ENCODE peak calls at places on chromosome 7, in five cellular contexts. U is astrocyte, W is heart left ventricle, G is choroid plexus epithelial cell, K is OCI-LY7. H is an unnamed sample.

GRCh38 chr7:40232242-40232929 is 97.6 kb downstream of the SUGCT start:
- DNase-seq in U (peak; percentile 61), W (no peak), G (peak; percentile 91), K (peak; percentile 73), H (peak; percentile 88)

GRCh38 chr7:75617634-75618234 is 121.0 kb downstream of the HIP1 start:
- DNase-seq in U (no peak), W (peak; percentile 66), G (peak; percentile 50), K (peak; percentile 40), H (peak; percentile 69)

GRCh38 chr7:136045181-136045580 is 68.0 kb upstream of the MTPN start:
- DNase-seq in U (no peak), W (no peak), G (no peak), K (no peak), H (no peak)

GRCh38 chr7:26398436-26399308 is 107.0 kb downstream of the SNX10 start:
- DNase-seq in U (peak; percentile 35), W (peak; percentile 66), G (peak; percentile 36), K (peak; percentile 94), H (peak; percentile 32)

GRCh38 chr7:158343526-158343925 is 244.1 kb downstream of the PTPRN2 start:
- DNase-seq in U (no peak), W (no peak), G (no peak), K (no peak), H (no peak)

GRCh38 chr7:108407674-108408073 is 48.6 kb downstream of the NRCAM start:
- DNase-seq in U (no peak), W (no peak), G (no peak), K (no peak), H (no peak)

GRCh38 chr7:131899271-131900030 is 343.0 kb upstream of the PODXL start:
- DNase-seq in U (peak; percentile 39), W (no peak), G (no peak), K (no peak), H (no peak)

GRCh38 chr7:110988890-110989501 is 101.9 kb upstream of the LRRN3 start:
- DNase-seq in U (no peak), W (no peak), G (no peak), K (no peak), H (peak; percentile 16)

GRCh38 chr7:23742051-23742450 is 32.0 kb downstream of the STK31 start:
- DNase-seq in U (no peak), W (no peak), G (no peak), K (no peak), H (no peak)

GRCh38 chr7:34728156-34728555 is 70.1 kb downstream of the NPSR1 start:
- DNase-seq in U (no peak), W (no peak), G (no peak), K (no peak), H (no peak)

GRCh38 chr7:116546054-116546453 is 21.2 kb downstream of the CAV1 start:
- DNase-seq in U (no peak), W (no peak), G (no peak), K (no peak), H (no peak)

GRCh38 chr7:35820858-35821257 is 20.0 kb downstream of the SEPTIN7 start:
- DNase-seq in U (no peak), W (no peak), G (no peak), K (no peak), H (no peak)

GRCh38 chr7:86978804-86979506 is 80.5 kb downstream of the ELAPOR2 start:
- DNase-seq in U (no peak), W (no peak), G (no peak), K (peak; percentile 23), H (no peak)

GRCh38 chr7:1460757-1461639 is 1.7 kb upstream of the MICALL2 start:
- DNase-seq in U (peak; percentile 32), W (peak; percentile 57), G (peak; percentile 59), K (no peak), H (peak; percentile 55)

GRCh38 chr7:41752615-41753014 is 49.7 kb upstream of the INHBA start:
- DNase-seq in U (no peak), W (no peak), G (no peak), K (no peak), H (no peak)

GRCh38 chr7:33719059-33719581 is 186.2 kb upstream of the BMPER start:
- DNase-seq in U (no peak), W (peak; percentile 67), G (no peak), K (no peak), H (peak; percentile 73)

GRCh38 chr7:29990931-29991330 is 1.3 kb upstream of the SCRN1 start:
- DNase-seq in U (no peak), W (no peak), G (no peak), K (no peak), H (no peak)

GRCh38 chr7:29989257-29989995 is at the start of gene SCRN1:
- DNase-seq in U (no peak), W (peak; percentile 55), G (peak; percentile 34), K (peak; percentile 81), H (peak; percentile 36)

GRCh38 chr7:29988391-29989256 is 977 bp downstream of the SCRN1 start:
- DNase-seq in U (peak; percentile 86), W (peak; percentile 50), G (peak; percentile 49), K (peak; percentile 84), H (peak; percentile 79)

GRCh38 chr7:29987821-29988317 is 1.7 kb downstream of the SCRN1 start:
- DNase-seq in U (peak; percentile 81), W (no peak), G (peak; percentile 90), K (peak; percentile 27), H (peak; percentile 93)

DNA sequence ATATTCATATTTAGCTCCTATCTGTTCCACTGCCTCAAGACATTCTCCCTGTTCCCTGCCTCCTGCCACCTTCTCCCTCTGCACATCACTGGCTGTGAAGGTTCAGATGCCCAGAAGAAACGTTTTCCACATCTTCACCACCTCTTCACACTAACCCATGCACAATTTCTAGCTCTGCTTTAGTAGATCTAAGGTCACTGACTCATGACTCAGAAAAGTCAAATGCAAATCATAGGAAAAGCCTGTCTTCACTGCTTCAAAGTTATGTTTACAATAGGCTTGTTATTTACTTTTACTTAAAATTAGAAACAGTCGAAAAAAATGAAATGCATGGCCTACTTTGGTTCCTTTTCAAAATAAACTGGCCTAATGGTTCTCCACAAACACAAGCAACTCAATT is 2.5 kb downstream of the SCRN1 start:
- DNase-seq in U (no peak), W (no peak), G (peak; percentile 44), K (peak; percentile 23), H (peak; percentile 34)
- H3K4me3 ChIP-seq in U (peak overlapping the region; percentile 80), W (no peak overlapping the region), G (no peak overlapping the region), K (peak overlapping the region; percentile 100), H (peak overlapping the region; percentile 85)

GRCh38 chr7:4683884-4684565 is 1.9 kb downstream of the FOXK1 start:
- DNase-seq in U (peak; percentile 73), W (peak; percentile 73), G (peak; percentile 77), K (peak; percentile 33), H (peak; percentile 69)
- TF ChIP-seq CTCF in U (no peak), W (no peak), G (peak; percentile 37), K (peak; percentile 67), H (no peak)

GRCh38 chr7:2517678-2518077 is 1.9 kb upstream of the LFNG start:
- DNase-seq in U (peak; percentile 65), W (no peak), G (peak; percentile 61), K (no peak), H (no peak)

GRCh38 chr7:2519119-2519930 is at the start of gene LFNG:
- DNase-seq in U (peak; percentile 83), W (peak; percentile 92), G (peak; percentile 86), K (peak; percentile 88), H (peak; percentile 88)

GRCh38 chr7:2518101-2518500 is 1.5 kb upstream of the LFNG start:
- DNase-seq in U (no peak), W (no peak), G (no peak), K (no peak), H (no peak)

GRCh38 chr7:2520131-2520807 is 695 bp downstream of the LFNG start:
- DNase-seq in U (no peak), W (no peak), G (no peak), K (no peak), H (no peak)

GRCh38 chr7:2518737-2519118 is 846 bp upstream of the LFNG start:
- DNase-seq in U (no peak), W (no peak), G (no peak), K (no peak), H (no peak)
- H3K4me3 ChIP-seq in U (peak overlapping the region; percentile 51), W (peak overlapping the region; percentile 70), G (peak overlapping the region; percentile 47), K (peak overlapping the region; percentile 64), H (peak overlapping the region; percentile 40)

GRCh38 chr7:50988465-50988864 is 205.8 kb upstream of the GRB10 start:
- DNase-seq in U (no peak), W (no peak), G (no peak), K (no peak), H (no peak)

GRCh38 chr7:50978633-50979215 is 196.0 kb upstream of the GRB10 start:
- DNase-seq in U (peak; percentile 39), W (no peak), G (peak; percentile 27), K (no peak), H (no peak)

GRCh38 chr7:50981743-50982142 is 199.0 kb upstream of the GRB10 start:
- DNase-seq in U (no peak), W (no peak), G (no peak), K (no peak), H (no peak)

GRCh38 chr7:50982626-50983025 is 199.9 kb upstream of the GRB10 start:
- DNase-seq in U (no peak), W (no peak), G (no peak), K (no peak), H (no peak)
- TF ChIP-seq CTCF in U (peak; percentile 15), W (no peak), G (peak; percentile 32), K (peak; percentile 12), H (no peak)

GRCh38 chr7:99406557-99406956 is 1.8 kb downstream of the PDAP1 start:
- DNase-seq in U (no peak), W (no peak), G (no peak), K (peak; percentile 66), H (no peak)
- H3K4me3 ChIP-seq in U (no peak overlapping the region), W (peak overlapping the region; percentile 97), G (no peak overlapping the region), K (peak overlapping the region; percentile 92), H (no peak overlapping the region)

GRCh38 chr7:22109761-22110160 is 164.1 kb upstream of the CDCA7L start:
- DNase-seq in U (no peak), W (no peak), G (peak; percentile 72), K (peak; percentile 26), H (peak; percentile 60)
- TF ChIP-seq CTCF in U (peak; percentile 23), W (no peak), G (peak; percentile 71), K (no peak), H (peak; percentile 49)